ENCODE peak calls at places on chromosomes 6 and 20, in five cellular contexts. B is stimulated activated CD4-positive, alpha-beta T cell treated with anti-CD3 and anti-CD28 coated beads, Interleukin-1b, Interleukin-23, amount 100 ng/mL, for 4 hours; E is iris pigment epithelial cell; V is keratinocyte; C is GM18507. U is an unnamed sample.

GRCh38 chr6:98834060-98835031 is at the start of gene POU3F2:
- DNase-seq in C (peak; percentile 46), E (peak; percentile 79), B (peak; percentile 59), V (no peak), U (no peak)

GRCh38 chr6:37092851-37093727 is 76.9 kb upstream of the PIM1 start:
- DNase-seq in B (no peak), E (no peak), C (no peak), V (no peak), U (no peak)

GRCh38 chr6:168634928-168635327 is 193.9 kb downstream of the SMOC2 start:
- DNase-seq in C (no peak), V (no peak), E (no peak), B (no peak), U (no peak)

GRCh38 chr20:48716086-48716485 is 111.7 kb downstream of the PREX1 start:
- DNase-seq in E (no peak), B (peak; percentile 19), C (no peak), V (no peak), U (peak; percentile 76)

GRCh38 chr20:20224806-20225205 is 143.1 kb upstream of the INSM1 start:
- DNase-seq in C (no peak), B (no peak), E (no peak), V (no peak), U (no peak)

GRCh38 chr6:115814907-115815306 is 245.8 kb downstream of the FRK start:
- DNase-seq in C (no peak), B (no peak), V (no peak), E (no peak), U (no peak)

GRCh38 chr20:64110411-64111068 is 3.2 kb upstream of the NPBWR2 start:
- DNase-seq in C (no peak), V (no peak), B (no peak), E (no peak), U (peak; percentile 85)

GRCh38 chr20:50561379-50562078 is 51.3 kb downstream of the PTPN1 start:
- DNase-seq in C (no peak), V (peak; percentile 50), E (peak; percentile 97), B (peak; percentile 52), U (no peak)

GRCh38 chr20:17369506-17369905 is 142.7 kb downstream of the PCSK2 start:
- DNase-seq in B (no peak), V (no peak), E (no peak), C (no peak), U (no peak)

GRCh38 chr20:10671850-10672578 is 1.8 kb downstream of the JAG1 start:
- DNase-seq in C (no peak), B (peak; percentile 1), E (peak; percentile 63), V (no peak), U (peak; percentile 94)

GRCh38 chr6:130575971-130576370 is 210.2 kb downstream of the TMEM200A start:
- DNase-seq in E (no peak), B (no peak), C (peak; percentile 25), V (no peak), U (no peak)

GRCh38 chr6:15614277-15614676 is 48.6 kb downstream of the DTNBP1 start:
- DNase-seq in V (no peak), E (no peak), C (no peak), B (no peak), U (no peak)

GRCh38 chr6:106770663-106771062 is 141.3 kb downstream of the QRSL1 start:
- DNase-seq in C (no peak), B (no peak), V (no peak), E (no peak), U (no peak)

GRCh38 chr6:16873698-16874097 is 112.4 kb upstream of the ATXN1 start:
- DNase-seq in C (no peak), E (no peak), B (no peak), V (no peak), U (no peak)

GRCh38 chr6:146489489-146489888 is 54.1 kb upstream of the RAB32 start:
- DNase-seq in E (no peak), V (no peak), B (no peak), C (no peak), U (no peak)

GRCh38 chr6:66496659-66497058 is 789.6 kb upstream of the EYS start:
- DNase-seq in E (peak; percentile 11), V (no peak), C (no peak), B (no peak), U (no peak)

GRCh38 chr20:6418732-6419131 is 295.9 kb upstream of the FERMT1 start:
- DNase-seq in C (no peak), E (no peak), B (no peak), V (no peak), U (no peak)

GRCh38 chr6:5059036-5059896 is 25.9 kb upstream of the PPP1R3G start:
- DNase-seq in V (no peak), B (no peak), C (no peak), E (no peak), U (no peak)

GRCh38 chr6:42404494-42404893 is 47.2 kb downstream of the TRERF1 start:
- DNase-seq in C (no peak), B (no peak), V (peak; percentile 85), E (peak; percentile 59), U (peak; percentile 89)

GRCh38 chr6:53974941-53975340 is 136.3 kb upstream of the MLIP start:
- DNase-seq in B (no peak), E (no peak), C (no peak), V (no peak), U (no peak)

GRCh38 chr6:158630944-158631616 is 13.5 kb downstream of the DYNLT1 start:
- DNase-seq in B (no peak), C (no peak), E (peak; percentile 71), V (no peak), U (peak; percentile 45)

GRCh38 chr6:38997128-38997761 is 51.3 kb upstream of the GLP1R start:
- DNase-seq in V (no peak), E (peak; percentile 34), B (peak; percentile 18), C (no peak), U (no peak)

GRCh38 chr6:33904050-33904827 is 100.4 kb upstream of the MLN start:
- DNase-seq in V (no peak), E (no peak), C (no peak), B (peak; percentile 19), U (no peak)

GRCh38 chr6:53986721-53987526 is 124.3 kb upstream of the MLIP start:
- DNase-seq in C (no peak), B (no peak), E (peak; percentile 35), V (no peak), U (no peak)

GRCh38 chr6:27810768-27811298 is 101.4 kb downstream of the OR2B2 start:
- DNase-seq in E (no peak), B (no peak), V (no peak), C (no peak), U (no peak)

GRCh38 chr20:63205896-63206295 is 10.0 kb downstream of the YTHDF1 start:
- DNase-seq in V (no peak), C (no peak), B (no peak), E (no peak), U (peak; percentile 83)

GRCh38 chr6:46115634-46116033 is 14.2 kb upstream of the ENPP4 start:
- DNase-seq in E (no peak), V (no peak), C (no peak), B (no peak), U (no peak)

GRCh38 chr6:125983246-125983945 is 2.9 kb upstream of the TRMT11 start:
- DNase-seq in V (no peak), B (no peak), E (peak; percentile 84), C (no peak), U (no peak)

GRCh38 chr6:11606287-11606686 is 68.7 kb downstream of the TMEM170B start:
- DNase-seq in E (no peak), B (no peak), C (no peak), V (no peak), U (no peak)

GRCh38 chr6:5763407-5763806 is 243.3 kb downstream of the NRN1 start:
- DNase-seq in E (no peak), C (no peak), V (no peak), B (no peak), U (no peak)

GRCh38 chr20:47559141-47559540 is 57.5 kb downstream of the NCOA3 start:
- DNase-seq in E (no peak), C (no peak), B (no peak), V (no peak), U (no peak)

GRCh38 chr20:4534315-4534714 is 187.4 kb upstream of the PRND start:
- DNase-seq in E (no peak), C (no peak), B (no peak), V (no peak), U (no peak)

GRCh38 chr20:20815711-20816455 is 103.4 kb upstream of the RALGAPA2 start:
- DNase-seq in B (no peak), C (no peak), V (no peak), E (no peak), U (no peak)

GRCh38 chr6:158184598-158184997 is 16.4 kb downstream of the GTF2H5 start:
- DNase-seq in E (peak; percentile 45), C (no peak), B (no peak), V (no peak), U (no peak)

GRCh38 chr6:87784690-87785089 is 82.7 kb upstream of the AKIRIN2 start:
- DNase-seq in B (no peak), C (no peak), V (no peak), E (no peak), U (no peak)

GRCh38 chr20:18056174-18057105 is 1.3 kb downstream of the OVOL2 start:
- DNase-seq in C (no peak), B (no peak), E (peak; percentile 6), V (no peak), U (no peak)

GRCh38 chr6:33840064-33840926 is 36.5 kb upstream of the MLN start:
- DNase-seq in E (peak; percentile 98), V (peak; percentile 98), B (no peak), C (peak; percentile 40), U (peak; percentile 93)

GRCh38 chr6:35139924-35140524 is 1.1 kb downstream of the TCP11 start:
- DNase-seq in C (no peak), V (no peak), B (peak; percentile 24), E (peak; percentile 80), U (no peak)

U was measured in RWPE2.